ENCODE peak calls at places on chromosomes 16 and 17, in eight cellular contexts. U, F, N, O, I, Z, C and S are unnamed samples.

GRCh38 chr16:15949210-15950166 is at the start of gene ABCC1:
- DNase-seq in U (peak), F (no peak), N (peak), O (peak), I (no peak), Z (no peak), C (peak), S (no peak)

GRCh38 chr17:66543526-66543925 is 241.1 kb downstream of the PRKCA start:
- DNase-seq in U (no peak), F (no peak), N (no peak), O (no peak), I (no peak), Z (no peak), C (no peak), S (no peak)

GRCh38 chr16:2015117-2015946 is 4.3 kb upstream of the NPW start:
- DNase-seq in U (no peak), F (no peak), N (no peak), O (no peak), I (peak), Z (no peak), C (peak), S (no peak)

GRCh38 chr16:31361201-31362110 is 6.5 kb downstream of the ITGAX start:
- DNase-seq in U (no peak), F (no peak), N (no peak), O (no peak), I (no peak), Z (no peak), C (no peak), S (no peak)

GRCh38 chr16:85129846-85130706 is 17.8 kb upstream of the CIBAR2 start:
- DNase-seq in U (no peak), F (no peak), N (no peak), O (no peak), I (no peak), Z (no peak), C (no peak), S (no peak)

GRCh38 chr17:74779948-74780400 is 3.8 kb upstream of the NAT9 start:
- DNase-seq in U (no peak), F (no peak), N (no peak), O (no peak), I (no peak), Z (peak), C (no peak), S (peak)

GRCh38 chr16:47061204-47061603 is 82.5 kb downstream of the NETO2 start:
- DNase-seq in U (no peak), F (no peak), N (no peak), O (no peak), I (no peak), Z (no peak), C (no peak), S (no peak)

GRCh38 chr17:65055280-65055707 is 1.2 kb downstream of the GNA13 start:
- DNase-seq in U (no peak), F (no peak), N (no peak), O (peak), I (no peak), Z (no peak), C (no peak), S (no peak)

GRCh38 chr16:74740795-74741304 is 33.8 kb downstream of the FA2H start:
- DNase-seq in U (no peak), F (no peak), N (no peak), O (no peak), I (peak), Z (no peak), C (no peak), S (no peak)

GRCh38 chr17:57707892-57708291 is 37.2 kb downstream of the CCDC182 start:
- DNase-seq in U (peak), F (no peak), N (no peak), O (peak), I (no peak), Z (no peak), C (no peak), S (no peak)

GRCh38 chr17:59357929-59358328 is 26.5 kb downstream of the YPEL2 start:
- DNase-seq in U (no peak), F (no peak), N (no peak), O (no peak), I (no peak), Z (no peak), C (no peak), S (no peak)

GRCh38 chr17:44905006-44906000 is 6.1 kb upstream of the EFTUD2 start:
- DNase-seq in U (no peak), F (no peak), N (no peak), O (peak), I (no peak), Z (no peak), C (no peak), S (no peak)

GRCh38 chr16:24993722-24994686 is 21.2 kb downstream of the ARHGAP17 start:
- DNase-seq in U (no peak), F (peak), N (peak), O (no peak), I (peak), Z (no peak), C (peak), S (no peak)

GRCh38 chr16:11235703-11235991 is 20.4 kb downstream of the SOCS1 start:
- DNase-seq in U (no peak), F (no peak), N (no peak), O (no peak), I (no peak), Z (no peak), C (peak), S (no peak)

GRCh38 chr17:45223541-45224528 is 2.1 kb downstream of the FMNL1 start:
- DNase-seq in U (no peak), F (no peak), N (no peak), O (no peak), I (no peak), Z (no peak), C (no peak), S (no peak)

GRCh38 chr17:19377602-19378415 is 489 bp upstream of the MAPK7 start:
- DNase-seq in U (peak), F (peak), N (peak), O (peak), I (peak), Z (peak), C (peak), S (peak)

GRCh38 chr17:62781826-62782225 is 26.3 kb downstream of the MARCHF10 start:
- DNase-seq in U (no peak), F (no peak), N (no peak), O (no peak), I (no peak), Z (no peak), C (peak), S (peak)

GRCh38 chr16:89349947-89350633 is 132.6 kb downstream of the ZNF778 start:
- DNase-seq in U (no peak), F (no peak), N (no peak), O (no peak), I (no peak), Z (no peak), C (no peak), S (no peak)

GRCh38 chr16:84196727-84197486 is 6.0 kb downstream of the ADAD2 start:
- DNase-seq in U (no peak), F (no peak), N (no peak), O (no peak), I (no peak), Z (no peak), C (no peak), S (peak)

GRCh38 chr17:63498621-63499195 is 21.8 kb downstream of the ACE start:
- DNase-seq in U (no peak), F (no peak), N (no peak), O (no peak), I (no peak), Z (no peak), C (peak), S (no peak)

GRCh38 chr17:57567278-57567677 is 177.8 kb downstream of the CCDC182 start:
- DNase-seq in U (no peak), F (no peak), N (no peak), O (peak), I (no peak), Z (no peak), C (no peak), S (no peak)

GRCh38 chr17:73342549-73343167 is 30.9 kb upstream of the CDC42EP4 start:
- DNase-seq in U (peak), F (no peak), N (no peak), O (no peak), I (no peak), Z (no peak), C (no peak), S (no peak)

GRCh38 chr17:56973520-56973919 is 4.4 kb upstream of the SCPEP1 start:
- DNase-seq in U (no peak), F (no peak), N (no peak), O (no peak), I (no peak), Z (no peak), C (no peak), S (no peak)

GRCh38 chr17:41905172-41905571 is 13.6 kb downstream of the ACLY start:
- DNase-seq in U (no peak), F (no peak), N (no peak), O (no peak), I (no peak), Z (no peak), C (no peak), S (no peak)

GRCh38 chr16:69904495-69905170 is 46.5 kb upstream of the CLEC18A start:
- DNase-seq in U (peak), F (no peak), N (peak), O (no peak), I (no peak), Z (no peak), C (no peak), S (no peak)

GRCh38 chr17:81165246-81166032 is at the start of gene PVALEF:
- DNase-seq in U (peak), F (no peak), N (no peak), O (no peak), I (no peak), Z (no peak), C (peak), S (no peak)

GRCh38 chr16:72467157-72467759 is 295.3 kb upstream of the PMFBP1 start:
- DNase-seq in U (peak), F (peak), N (peak), O (peak), I (peak), Z (no peak), C (peak), S (peak)

GRCh38 chr16:28925386-28926228 is 569 bp upstream of the RABEP2 start:
- DNase-seq in U (peak), F (no peak), N (peak), O (no peak), I (peak), Z (no peak), C (peak), S (peak)

GRCh38 chr16:28924762-28925385 is at the start of gene RABEP2:
- DNase-seq in U (peak), F (no peak), N (peak), O (peak), I (peak), Z (no peak), C (peak), S (peak)

GRCh38 chr16:28923652-28924398 is 1.2 kb downstream of the RABEP2 start:
- DNase-seq in U (peak), F (no peak), N (no peak), O (no peak), I (no peak), Z (peak), C (peak), S (peak)

GRCh38 chr16:28923231-28923587 is 1.8 kb downstream of the RABEP2 start:
- DNase-seq in U (no peak), F (no peak), N (no peak), O (no peak), I (no peak), Z (no peak), C (no peak), S (no peak)

GRCh38 chr16:28924399-28924761 is 658 bp downstream of the RABEP2 start:
- DNase-seq in U (no peak), F (no peak), N (no peak), O (no peak), I (no peak), Z (no peak), C (no peak), S (no peak)
- TF ChIP-seq REST in U (no peak), F (no peak), N (no peak), O (no peak), I (no peak), Z (no peak), C (no peak), S (no peak)

GRCh38 chr16:57473176-57473840 is 10.8 kb downstream of the POLR2C start:
- DNase-seq in U (no peak), F (no peak), N (no peak), O (no peak), I (no peak), Z (no peak), C (no peak), S (no peak)
- TF ChIP-seq POLR2AphosphoS5 in U (no peak), F (no peak), N (no peak), O (no peak), I (no peak), Z (no peak), C (no peak), S (no peak)

GRCh38 chr17:3916825-3917224 is 560 bp upstream of the P2RX1 start:
- DNase-seq in U (no peak), F (no peak), N (no peak), O (no peak), I (no peak), Z (no peak), C (no peak), S (no peak)
- TF ChIP-seq REST in U (no peak), F (no peak), N (no peak), O (no peak), I (no peak), Z (no peak), C (no peak), S (no peak)

GRCh38 chr16:67109407-67110135 is at the start of gene PHAF1:
- DNase-seq in U (peak), F (no peak), N (peak), O (peak), I (peak), Z (peak), C (peak), S (peak)
- TF ChIP-seq POLR2AphosphoS5 in U (peak), F (peak), N (peak), O (peak), I (peak), Z (peak), C (peak), S (peak)

DNA sequence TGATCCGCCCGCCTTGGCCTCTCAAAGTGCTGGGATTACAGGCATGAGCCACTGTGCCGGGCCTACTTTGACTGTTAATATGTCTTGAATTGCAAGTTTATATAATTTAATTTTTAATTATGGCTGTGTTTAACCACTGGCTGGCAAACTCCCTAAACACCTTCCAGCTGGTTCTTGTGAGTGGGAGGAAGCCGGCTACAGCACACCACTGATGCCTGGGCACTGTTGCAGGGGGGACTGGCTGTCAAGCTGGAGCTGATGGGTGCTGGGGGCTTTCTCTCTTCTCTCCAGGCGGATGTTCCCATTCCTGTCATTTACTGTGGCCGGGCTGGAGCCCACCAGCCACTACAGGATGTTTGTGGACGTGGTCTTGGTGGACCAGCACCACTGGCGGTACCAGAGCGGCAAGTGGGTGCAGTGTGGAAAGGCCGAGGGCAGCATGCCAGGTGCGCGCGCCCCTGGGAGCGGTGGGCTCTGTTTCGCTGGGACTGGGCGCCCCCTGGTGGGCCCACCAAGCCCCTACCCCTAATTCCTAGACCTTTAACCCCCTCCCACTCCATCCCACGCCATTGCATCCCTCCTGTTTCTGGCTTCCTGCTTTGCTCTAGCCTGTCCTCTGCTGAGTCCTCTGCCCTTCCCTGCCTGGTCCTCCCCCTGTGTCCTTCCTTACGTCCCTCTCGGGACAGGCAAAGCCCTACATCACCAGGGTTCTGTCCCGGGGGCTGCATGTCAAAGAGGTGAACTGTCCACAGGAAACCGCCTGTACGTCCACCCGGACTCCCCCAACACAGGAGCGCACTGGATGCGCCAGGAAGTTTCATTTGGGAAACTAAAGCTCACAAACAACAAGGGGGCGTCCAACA is 9.5 kb downstream of the TBX21 start:
- DNase-seq in U (peak), F (no peak), N (peak), O (peak), I (no peak), Z (no peak), C (peak), S (no peak)
- TF ChIP-seq REST in U (no peak), F (no peak), N (no peak), O (no peak), I (no peak), Z (no peak), C (no peak), S (no peak)

DNA sequence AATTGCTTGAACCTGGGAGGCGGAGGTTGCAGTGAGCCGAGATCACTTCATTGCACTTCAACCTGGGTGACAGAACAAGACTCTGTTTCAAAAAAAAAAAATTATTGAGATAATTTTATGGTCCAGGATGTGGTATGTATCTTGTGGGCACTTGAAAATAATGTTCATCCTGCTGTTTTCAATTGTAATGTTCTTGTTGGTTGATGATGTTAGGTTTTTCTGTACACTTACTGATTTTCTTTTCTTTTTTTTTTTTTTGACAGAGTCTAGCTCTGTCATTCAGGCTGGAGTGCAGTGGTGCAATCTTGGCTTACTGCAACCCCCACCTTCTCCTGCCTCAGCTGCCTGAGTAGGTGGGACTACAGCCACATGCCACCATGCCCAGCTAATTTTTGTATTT is 29.7 kb downstream of the TBX21 start:
- DNase-seq in U (no peak), F (no peak), N (no peak), O (no peak), I (no peak), Z (no peak), C (no peak), S (no peak)
- TF ChIP-seq POLR2AphosphoS5 in U (no peak), F (no peak), N (no peak), O (no peak), I (no peak), Z (no peak), C (no peak), S (no peak)

DNA sequence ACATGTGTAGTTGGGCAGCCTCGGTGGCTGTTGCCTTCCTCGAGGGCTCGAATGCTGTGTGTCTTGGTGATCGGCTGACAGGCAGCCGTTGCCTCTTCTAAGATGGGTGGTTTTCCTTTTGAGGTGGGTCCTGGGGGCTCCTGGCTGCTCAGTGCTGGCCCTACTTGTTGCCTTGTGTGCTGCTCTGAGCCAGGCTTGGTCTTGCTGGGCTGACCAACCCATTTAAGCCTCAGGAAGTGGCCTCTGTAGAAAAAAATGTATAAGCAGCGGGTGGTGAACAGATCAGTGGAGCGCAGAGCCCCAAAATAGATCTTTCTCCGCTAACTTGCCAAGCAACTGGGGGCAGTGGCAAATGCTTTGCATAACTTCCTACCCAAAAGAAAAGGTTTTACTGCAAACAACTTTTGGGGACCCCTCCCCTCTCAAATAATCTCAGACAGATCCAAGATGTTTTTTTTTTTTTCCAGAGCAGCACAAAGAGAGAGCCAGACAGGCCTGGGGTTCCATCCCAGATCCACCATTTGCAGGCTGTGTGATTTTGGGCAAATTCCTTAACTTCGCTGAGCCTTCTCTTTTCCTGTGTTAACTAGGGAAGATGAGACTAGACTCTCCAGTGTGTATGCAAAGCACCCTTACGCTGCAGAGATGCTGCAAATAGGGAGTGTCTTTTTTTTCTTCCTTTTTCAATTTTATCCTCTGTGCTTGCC is 42.5 kb downstream of the PLCG2 start:
- DNase-seq in U (peak), F (no peak), N (no peak), O (no peak), I (no peak), Z (peak), C (no peak), S (no peak)
- TF ChIP-seq REST in U (no peak), F (no peak), N (no peak), O (no peak), I (no peak), Z (no peak), C (no peak), S (no peak)

GRCh38 chr17:29219378-29220047 is 27.1 kb upstream of the CRYBA1 start:
- DNase-seq in U (peak), F (peak), N (peak), O (peak), I (peak), Z (no peak), C (peak), S (peak)
- TF ChIP-seq POLR2AphosphoS5 in U (no peak), F (no peak), N (no peak), O (no peak), I (no peak), Z (no peak), C (no peak), S (no peak)

DNA sequence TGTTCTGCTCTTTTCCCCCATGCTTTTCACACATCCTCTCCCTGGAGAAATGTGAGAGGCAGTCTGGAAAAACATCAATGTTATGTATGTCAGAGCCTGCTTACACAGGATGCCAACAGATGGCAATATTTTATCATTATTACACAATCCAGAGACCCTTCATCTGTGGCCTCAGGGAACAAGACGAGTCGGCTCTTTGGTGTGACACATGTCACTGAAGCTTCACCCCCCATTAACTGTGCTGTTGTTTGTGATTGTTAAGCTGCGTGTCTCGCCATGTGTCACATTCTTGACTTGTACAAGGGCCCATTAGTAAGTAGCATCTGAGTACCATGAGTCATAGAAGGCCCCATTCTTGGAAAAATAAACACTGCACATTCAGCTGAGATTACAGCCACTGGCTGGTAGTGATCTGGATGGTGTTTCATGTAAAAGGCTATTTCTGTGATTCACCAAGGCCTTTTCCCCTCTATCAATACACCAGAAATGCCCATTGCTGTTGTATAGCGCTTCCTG is 682.1 kb upstream of the SOX9 start:
- DNase-seq in U (no peak), F (peak), N (no peak), O (peak), I (peak), Z (no peak), C (peak), S (no peak)
- TF ChIP-seq REST in U (no peak), F (no peak), N (no peak), O (no peak), I (no peak), Z (no peak), C (no peak), S (no peak)

DNA sequence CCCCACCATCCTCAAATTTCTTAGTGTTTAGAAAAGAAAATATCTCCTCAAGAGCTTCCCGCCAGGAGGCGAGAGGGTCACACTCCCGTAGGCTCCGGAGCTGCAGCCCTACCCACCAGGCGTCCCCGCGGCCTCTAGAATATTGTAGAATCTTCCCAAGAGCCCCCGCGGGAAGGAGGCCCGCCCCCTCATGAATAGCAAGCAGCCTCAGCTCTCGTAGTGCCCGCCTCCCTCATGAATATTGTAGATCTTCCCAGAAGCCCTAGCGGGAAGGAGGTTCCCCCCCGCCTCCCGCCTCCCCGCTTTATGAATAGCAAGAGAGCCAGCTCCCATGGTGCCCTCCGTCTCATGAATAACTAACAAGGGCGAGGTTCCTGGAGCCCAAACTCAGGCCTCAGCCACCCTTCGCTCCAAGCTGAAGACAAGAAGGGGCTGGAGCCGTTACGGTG is at the start of gene FBXO47:
- DNase-seq in U (peak), F (no peak), N (peak), O (no peak), I (no peak), Z (no peak), C (peak), S (no peak)
- TF ChIP-seq POLR2AphosphoS5 in U (peak), F (peak), N (no peak), O (no peak), I (no peak), Z (no peak), C (no peak), S (no peak)